ENCODE peak calls at places on chromosomes 4 and X, in four cellular contexts. One of them, this sample, is unnamed.

GRCh38 chr4:16032871-16033505 is 50.8 kb downstream of the PROM1 start:
- DNase-seq in heart left ventricle: no peak
- DNase-seq in suprapubic skin: no peak
- DNase-seq in stomach: no peak
- DNase-seq in this sample: no peak

GRCh38 chr4:54281060-54281781 is 52.1 kb downstream of the PDGFRA start:
- DNase-seq in stomach: peak
- DNase-seq in suprapubic skin: peak
- DNase-seq in heart left ventricle: peak
- DNase-seq in this sample: no peak

GRCh38 chr4:40912455-40913055 is 162.8 kb downstream of the NSUN7 start:
- DNase-seq in heart left ventricle: no peak
- DNase-seq in suprapubic skin: no peak
- DNase-seq in stomach: no peak
- DNase-seq in this sample: no peak

GRCh38 chrX:129629837-129630236 is 24.9 kb downstream of the APLN start:
- DNase-seq in stomach: no peak
- DNase-seq in heart left ventricle: no peak
- DNase-seq in suprapubic skin: no peak
- DNase-seq in this sample: no peak

GRCh38 chr4:42330291-42330690 is 67.0 kb upstream of the SHISA3 start:
- DNase-seq in stomach: no peak
- DNase-seq in heart left ventricle: no peak
- DNase-seq in suprapubic skin: no peak
- DNase-seq in this sample: no peak

GRCh38 chr4:177879851-177880250 is 437.6 kb upstream of the AGA start:
- DNase-seq in stomach: no peak
- DNase-seq in suprapubic skin: no peak
- DNase-seq in heart left ventricle: no peak
- DNase-seq in this sample: no peak

GRCh38 chr4:152778656-152779512 is 646 bp downstream of the TIGD4 start:
- DNase-seq in suprapubic skin: no peak
- DNase-seq in stomach: peak
- DNase-seq in heart left ventricle: no peak
- DNase-seq in this sample: peak

GRCh38 chr4:5979981-5980380 is 38.2 kb downstream of the C4orf50 start:
- DNase-seq in stomach: peak
- DNase-seq in heart left ventricle: no peak
- DNase-seq in suprapubic skin: peak
- DNase-seq in this sample: no peak

GRCh38 chr4:945274-946102 is 13.2 kb downstream of the TMEM175 start:
- DNase-seq in stomach: no peak
- DNase-seq in suprapubic skin: peak
- DNase-seq in heart left ventricle: no peak
- DNase-seq in this sample: no peak

GRCh38 chrX:57596109-57596870 is 4.5 kb downstream of the ZXDB start:
- DNase-seq in suprapubic skin: no peak
- DNase-seq in heart left ventricle: no peak
- DNase-seq in stomach: no peak
- DNase-seq in this sample: peak

GRCh38 chrX:3393581-3394111 is 47.2 kb upstream of the MXRA5 start:
- DNase-seq in heart left ventricle: no peak
- DNase-seq in suprapubic skin: no peak
- DNase-seq in stomach: no peak
- DNase-seq in this sample: no peak

GRCh38 chr4:38275331-38275821 is 315.2 kb downstream of the PTTG2 start:
- DNase-seq in suprapubic skin: no peak
- DNase-seq in heart left ventricle: no peak
- DNase-seq in stomach: no peak
- DNase-seq in this sample: no peak

GRCh38 chrX:15399901-15400500 is 15.8 kb upstream of the VEGFD start:
- DNase-seq in heart left ventricle: no peak
- DNase-seq in stomach: no peak
- DNase-seq in suprapubic skin: no peak
- DNase-seq in this sample: no peak

GRCh38 chr4:7805533-7806079 is 134.1 kb downstream of the AFAP1 start:
- DNase-seq in suprapubic skin: peak
- DNase-seq in stomach: peak
- DNase-seq in heart left ventricle: peak
- DNase-seq in this sample: no peak

GRCh38 chr4:170853422-170854021 is 763.8 kb upstream of the AADAT start:
- DNase-seq in stomach: peak
- DNase-seq in heart left ventricle: no peak
- DNase-seq in suprapubic skin: no peak
- DNase-seq in this sample: peak

GRCh38 chr4:48360285-48360965 is 19.1 kb downstream of the SLAIN2 start:
- DNase-seq in suprapubic skin: no peak
- DNase-seq in stomach: no peak
- DNase-seq in heart left ventricle: no peak
- DNase-seq in this sample: no peak

GRCh38 chrX:150361070-150361776 is 1.9 kb upstream of the MAMLD1 start:
- DNase-seq in suprapubic skin: no peak
- DNase-seq in stomach: no peak
- DNase-seq in heart left ventricle: peak
- DNase-seq in this sample: peak

GRCh38 chr4:168557658-168558057 is 60.8 kb downstream of the PALLD start:
- DNase-seq in stomach: no peak
- DNase-seq in suprapubic skin: no peak
- DNase-seq in heart left ventricle: no peak
- DNase-seq in this sample: no peak

GRCh38 chrX:149151805-149152757 is 353.0 kb downstream of the IDS start:
- DNase-seq in heart left ventricle: no peak
- DNase-seq in stomach: no peak
- DNase-seq in suprapubic skin: no peak
- DNase-seq in this sample: no peak

GRCh38 chr4:177016541-177017141 is 223.9 kb upstream of the VEGFC start:
- DNase-seq in suprapubic skin: no peak
- DNase-seq in stomach: no peak
- DNase-seq in heart left ventricle: no peak
- DNase-seq in this sample: no peak

DNA sequence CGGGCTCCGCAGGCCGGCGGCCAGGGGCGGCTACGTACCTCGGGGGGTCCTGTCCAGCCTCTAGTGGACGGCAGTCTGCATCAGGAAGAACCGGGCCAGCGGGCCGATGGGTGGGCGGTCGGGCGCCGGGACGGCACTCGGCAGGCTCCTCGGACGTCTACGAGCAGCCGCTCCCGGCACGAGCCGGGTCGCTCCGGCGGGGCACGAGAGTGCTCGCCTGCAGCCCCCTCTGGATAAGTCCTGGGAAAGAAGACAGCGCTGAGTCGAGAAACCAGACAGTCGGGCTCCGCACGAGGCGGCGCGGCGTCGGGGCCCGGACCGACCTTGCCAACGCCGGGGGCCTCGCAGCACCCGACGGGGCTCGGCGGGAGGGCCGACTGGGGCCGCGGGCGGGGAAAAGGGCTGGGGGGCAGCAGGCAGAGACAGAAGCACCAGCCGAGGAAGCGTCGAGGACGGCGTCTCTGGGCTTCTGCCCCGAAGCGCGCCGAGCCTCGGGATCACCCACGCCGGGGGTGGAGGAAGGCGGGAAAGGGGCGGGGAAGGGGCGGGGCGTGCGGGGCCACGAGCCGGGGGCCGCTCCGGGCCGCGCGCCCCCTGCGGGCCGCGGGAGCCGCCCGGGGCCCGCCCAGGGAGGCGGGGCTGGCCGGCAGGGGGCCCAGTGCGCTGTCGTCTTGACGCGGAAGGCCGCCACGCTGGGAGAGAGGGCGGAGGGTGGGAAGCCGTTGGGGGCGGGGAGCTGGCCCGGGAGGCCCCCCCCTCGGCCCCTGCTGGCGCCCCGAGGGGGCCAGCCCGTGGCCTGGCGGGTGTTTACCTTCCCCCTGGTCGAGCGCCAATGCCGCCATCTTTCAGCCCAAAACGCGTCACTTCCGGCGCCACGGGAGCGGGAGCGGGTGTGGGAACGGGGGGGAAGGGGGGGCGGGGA is 1.9 kb downstream of the KLHL15 start:
- DNase-seq in heart left ventricle: peak
- DNase-seq in suprapubic skin: peak
- DNase-seq in stomach: peak
- DNase-seq in this sample: peak
- TF ChIP-seq POLR2A in heart left ventricle: peak
- TF ChIP-seq POLR2A in suprapubic skin: peak
- TF ChIP-seq POLR2A in stomach: no peak
- TF ChIP-seq POLR2A in this sample: peak

DNA sequence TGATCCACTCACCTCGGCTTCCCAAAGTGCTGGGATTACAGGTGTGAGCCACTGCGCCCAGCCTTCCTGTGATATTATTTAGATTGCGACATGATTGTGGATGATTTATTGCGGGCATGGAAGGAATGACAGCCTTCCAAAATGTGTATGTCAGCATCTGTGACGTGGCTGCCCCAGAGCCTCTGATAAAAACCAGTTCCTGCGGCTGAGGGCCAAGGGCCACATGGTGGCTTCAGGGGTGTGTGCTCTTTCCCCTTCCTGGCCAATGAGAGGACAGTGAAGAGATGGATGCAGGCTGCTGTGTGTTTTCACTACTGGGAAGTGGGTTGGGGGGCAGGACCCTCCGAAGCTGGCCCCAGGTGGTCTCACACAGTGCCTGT is 57.4 kb upstream of the HGFAC start:
- DNase-seq in heart left ventricle: no peak
- DNase-seq in suprapubic skin: no peak
- DNase-seq in stomach: no peak
- DNase-seq in this sample: no peak
- TF ChIP-seq POLR2A in heart left ventricle: no peak
- TF ChIP-seq POLR2A in suprapubic skin: no peak
- TF ChIP-seq POLR2A in stomach: no peak
- TF ChIP-seq POLR2A in this sample: no peak

GRCh38 chr4:144819591-144819990 is 173.6 kb downstream of the HHIP start:
- DNase-seq in stomach: no peak
- DNase-seq in heart left ventricle: no peak
- DNase-seq in suprapubic skin: no peak
- DNase-seq in this sample: no peak
- TF ChIP-seq POLR2A in stomach: no peak
- TF ChIP-seq POLR2A in heart left ventricle: no peak
- TF ChIP-seq POLR2A in suprapubic skin: no peak
- TF ChIP-seq POLR2A in this sample: no peak

DNA sequence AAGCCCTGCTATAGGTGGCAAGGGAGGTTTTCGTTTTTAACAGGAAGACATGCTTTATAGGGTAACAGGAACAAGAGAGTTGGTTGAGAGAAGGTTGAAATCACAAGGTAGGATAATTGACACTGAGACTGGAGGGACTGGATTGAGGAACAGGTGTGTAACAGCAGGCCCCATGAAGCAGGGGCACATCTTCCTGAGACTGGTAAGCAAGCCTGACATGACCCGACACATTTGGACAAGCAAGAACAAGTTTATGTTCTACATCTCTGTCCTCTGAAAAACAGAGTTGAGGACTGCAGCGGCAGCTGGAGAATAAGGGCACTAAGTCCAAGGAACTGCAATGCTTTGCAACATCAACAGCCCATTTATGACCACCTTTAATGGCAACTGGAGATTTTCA is 5.2 kb downstream of the RPS4X start:
- DNase-seq in heart left ventricle: no peak
- DNase-seq in stomach: no peak
- DNase-seq in suprapubic skin: no peak
- DNase-seq in this sample: no peak
- TF ChIP-seq POLR2A in heart left ventricle: no peak
- TF ChIP-seq POLR2A in stomach: no peak
- TF ChIP-seq POLR2A in suprapubic skin: no peak
- TF ChIP-seq POLR2A in this sample: no peak